ENCODE peak calls at places on chromosomes 7 and 10, in eight cellular contexts. One of them, this sample, is unnamed.

GRCh38 chr7:135147341-135147898 is 452 bp upstream of the TMEM140 start:
- DNase-seq in dorsolateral prefrontal cortex: no peak
- DNase-seq in tibial nerve: no peak
- DNase-seq in lung: no peak
- DNase-seq in Peyer's patch: no peak
- DNase-seq in Caco-2: no peak
- DNase-seq in nephron progenitor cell: no peak
- DNase-seq in CD4-positive, alpha-beta T cell: no peak
- DNase-seq in this sample: no peak

GRCh38 chr7:151560243-151560642 is 40.5 kb upstream of the RHEB start:
- DNase-seq in dorsolateral prefrontal cortex: no peak
- DNase-seq in tibial nerve: no peak
- DNase-seq in lung: no peak
- DNase-seq in Peyer's patch: no peak
- DNase-seq in Caco-2: no peak
- DNase-seq in nephron progenitor cell: no peak
- DNase-seq in CD4-positive, alpha-beta T cell: no peak
- DNase-seq in this sample: no peak

GRCh38 chr7:36300696-36301350 is 88.8 kb upstream of the ANLN start:
- DNase-seq in dorsolateral prefrontal cortex: no peak
- DNase-seq in tibial nerve: no peak
- DNase-seq in lung: no peak
- DNase-seq in Peyer's patch: no peak
- DNase-seq in Caco-2: no peak
- DNase-seq in nephron progenitor cell: no peak
- DNase-seq in CD4-positive, alpha-beta T cell: no peak
- DNase-seq in this sample: no peak

GRCh38 chr10:70575486-70575873 is 27.1 kb downstream of the PRF1 start:
- DNase-seq in dorsolateral prefrontal cortex: no peak
- DNase-seq in tibial nerve: no peak
- DNase-seq in lung: no peak
- DNase-seq in Peyer's patch: no peak
- DNase-seq in Caco-2: no peak
- DNase-seq in nephron progenitor cell: no peak
- DNase-seq in CD4-positive, alpha-beta T cell: no peak
- DNase-seq in this sample: no peak

GRCh38 chr10:4765428-4765827 is 60.6 kb upstream of the AKR1E2 start:
- DNase-seq in dorsolateral prefrontal cortex: no peak
- DNase-seq in tibial nerve: no peak
- DNase-seq in lung: no peak
- DNase-seq in Peyer's patch: no peak
- DNase-seq in Caco-2: no peak
- DNase-seq in nephron progenitor cell: no peak
- DNase-seq in CD4-positive, alpha-beta T cell: no peak
- DNase-seq in this sample: no peak

GRCh38 chr10:129966831-129967578 is 2.9 kb upstream of the EBF3 start:
- DNase-seq in dorsolateral prefrontal cortex: no peak
- DNase-seq in tibial nerve: no peak
- DNase-seq in lung: no peak
- DNase-seq in Peyer's patch: no peak
- DNase-seq in Caco-2: no peak
- DNase-seq in nephron progenitor cell: peak; percentile 50
- DNase-seq in CD4-positive, alpha-beta T cell: no peak
- DNase-seq in this sample: no peak

GRCh38 chr7:101251871-101252659 is 7.2 kb upstream of the FIS1 start:
- DNase-seq in dorsolateral prefrontal cortex: peak; percentile 96
- DNase-seq in tibial nerve: peak; percentile 93
- DNase-seq in lung: peak; percentile 97
- DNase-seq in Peyer's patch: peak; percentile 96
- DNase-seq in Caco-2: peak; percentile 99
- DNase-seq in nephron progenitor cell: peak; percentile 99
- DNase-seq in CD4-positive, alpha-beta T cell: peak; percentile 99
- DNase-seq in this sample: peak; percentile 98

GRCh38 chr7:40151504-40151903 is 16.7 kb downstream of the SUGCT start:
- DNase-seq in dorsolateral prefrontal cortex: no peak
- DNase-seq in tibial nerve: no peak
- DNase-seq in lung: no peak
- DNase-seq in Peyer's patch: no peak
- DNase-seq in Caco-2: no peak
- DNase-seq in nephron progenitor cell: no peak
- DNase-seq in CD4-positive, alpha-beta T cell: no peak
- DNase-seq in this sample: no peak

GRCh38 chr10:49404321-49404878 is 8.5 kb upstream of the DRGX start:
- DNase-seq in dorsolateral prefrontal cortex: no peak
- DNase-seq in tibial nerve: no peak
- DNase-seq in lung: no peak
- DNase-seq in Peyer's patch: no peak
- DNase-seq in Caco-2: no peak
- DNase-seq in nephron progenitor cell: no peak
- DNase-seq in CD4-positive, alpha-beta T cell: no peak
- DNase-seq in this sample: no peak

GRCh38 chr7:121513105-121513504 is 117.0 kb upstream of the FAM3C start:
- DNase-seq in dorsolateral prefrontal cortex: no peak
- DNase-seq in tibial nerve: no peak
- DNase-seq in lung: no peak
- DNase-seq in Peyer's patch: no peak
- DNase-seq in Caco-2: no peak
- DNase-seq in nephron progenitor cell: no peak
- DNase-seq in CD4-positive, alpha-beta T cell: no peak
- DNase-seq in this sample: no peak

GRCh38 chr7:121510858-121511482 is 114.9 kb upstream of the FAM3C start:
- DNase-seq in dorsolateral prefrontal cortex: no peak
- DNase-seq in tibial nerve: no peak
- DNase-seq in lung: no peak
- DNase-seq in Peyer's patch: no peak
- DNase-seq in Caco-2: no peak
- DNase-seq in nephron progenitor cell: no peak
- DNase-seq in CD4-positive, alpha-beta T cell: no peak
- DNase-seq in this sample: no peak

GRCh38 chr7:121515651-121516401 is 119.7 kb upstream of the FAM3C start:
- DNase-seq in dorsolateral prefrontal cortex: no peak
- DNase-seq in tibial nerve: no peak
- DNase-seq in lung: no peak
- DNase-seq in Peyer's patch: no peak
- DNase-seq in Caco-2: no peak
- DNase-seq in nephron progenitor cell: no peak
- DNase-seq in CD4-positive, alpha-beta T cell: no peak
- DNase-seq in this sample: no peak

GRCh38 chr7:121516791-121517305 is 120.7 kb upstream of the FAM3C start:
- DNase-seq in dorsolateral prefrontal cortex: no peak
- DNase-seq in tibial nerve: no peak
- DNase-seq in lung: no peak
- DNase-seq in Peyer's patch: no peak
- DNase-seq in Caco-2: no peak
- DNase-seq in nephron progenitor cell: no peak
- DNase-seq in CD4-positive, alpha-beta T cell: no peak
- DNase-seq in this sample: no peak

DNA sequence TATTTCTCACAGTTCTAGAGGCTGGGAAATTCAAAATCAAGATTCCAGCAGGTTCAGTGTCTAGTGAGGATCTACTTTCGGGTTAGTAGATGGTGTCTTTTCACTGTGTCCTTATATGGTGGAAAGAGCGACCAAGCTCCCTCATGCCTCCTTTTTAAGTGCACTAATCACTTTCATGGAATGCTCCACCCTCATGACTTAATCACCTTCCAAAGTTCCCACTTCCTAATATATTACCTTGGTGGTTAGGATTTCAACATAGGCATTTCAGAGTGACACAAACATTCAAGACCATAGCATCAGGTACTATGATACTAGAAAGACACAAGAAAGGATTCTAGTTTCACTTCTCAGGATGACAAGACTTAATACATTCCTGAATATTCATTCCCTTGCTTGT is 119.1 kb upstream of the FAM3C start:
- DNase-seq in dorsolateral prefrontal cortex: no peak
- DNase-seq in tibial nerve: no peak
- DNase-seq in lung: no peak
- DNase-seq in Peyer's patch: no peak
- DNase-seq in Caco-2: no peak
- DNase-seq in nephron progenitor cell: no peak
- DNase-seq in CD4-positive, alpha-beta T cell: no peak
- DNase-seq in this sample: no peak
- TF ChIP-seq CTCF in dorsolateral prefrontal cortex: no peak
- TF ChIP-seq CTCF in tibial nerve: no peak
- TF ChIP-seq CTCF in lung: no peak
- TF ChIP-seq CTCF in Peyer's patch: no peak
- TF ChIP-seq CTCF in Caco-2: no peak
- TF ChIP-seq CTCF in nephron progenitor cell: no peak
- TF ChIP-seq CTCF in CD4-positive, alpha-beta T cell: no peak
- TF ChIP-seq CTCF in this sample: no peak

GRCh38 chr10:34078017-34078416 is 737.1 kb downstream of the PARD3 start:
- DNase-seq in dorsolateral prefrontal cortex: no peak
- DNase-seq in tibial nerve: no peak
- DNase-seq in lung: no peak
- DNase-seq in Peyer's patch: no peak
- DNase-seq in Caco-2: no peak
- DNase-seq in nephron progenitor cell: no peak
- DNase-seq in CD4-positive, alpha-beta T cell: no peak
- DNase-seq in this sample: no peak

GRCh38 chr10:34080485-34081346 is 734.4 kb downstream of the PARD3 start:
- DNase-seq in dorsolateral prefrontal cortex: no peak
- DNase-seq in tibial nerve: no peak
- DNase-seq in lung: peak; percentile 37
- DNase-seq in Peyer's patch: no peak
- DNase-seq in Caco-2: no peak
- DNase-seq in nephron progenitor cell: no peak
- DNase-seq in CD4-positive, alpha-beta T cell: no peak
- DNase-seq in this sample: no peak

GRCh38 chr10:34081347-34081743 is 733.8 kb downstream of the PARD3 start:
- DNase-seq in dorsolateral prefrontal cortex: no peak
- DNase-seq in tibial nerve: no peak
- DNase-seq in lung: peak; percentile 22
- DNase-seq in Peyer's patch: no peak
- DNase-seq in Caco-2: no peak
- DNase-seq in nephron progenitor cell: no peak
- DNase-seq in CD4-positive, alpha-beta T cell: no peak
- DNase-seq in this sample: no peak

GRCh38 chr10:34078798-34079470 is 736.2 kb downstream of the PARD3 start:
- DNase-seq in dorsolateral prefrontal cortex: peak; percentile 12
- DNase-seq in tibial nerve: no peak
- DNase-seq in lung: peak; percentile 38
- DNase-seq in Peyer's patch: no peak
- DNase-seq in Caco-2: no peak
- DNase-seq in nephron progenitor cell: no peak
- DNase-seq in CD4-positive, alpha-beta T cell: no peak
- DNase-seq in this sample: no peak

DNA sequence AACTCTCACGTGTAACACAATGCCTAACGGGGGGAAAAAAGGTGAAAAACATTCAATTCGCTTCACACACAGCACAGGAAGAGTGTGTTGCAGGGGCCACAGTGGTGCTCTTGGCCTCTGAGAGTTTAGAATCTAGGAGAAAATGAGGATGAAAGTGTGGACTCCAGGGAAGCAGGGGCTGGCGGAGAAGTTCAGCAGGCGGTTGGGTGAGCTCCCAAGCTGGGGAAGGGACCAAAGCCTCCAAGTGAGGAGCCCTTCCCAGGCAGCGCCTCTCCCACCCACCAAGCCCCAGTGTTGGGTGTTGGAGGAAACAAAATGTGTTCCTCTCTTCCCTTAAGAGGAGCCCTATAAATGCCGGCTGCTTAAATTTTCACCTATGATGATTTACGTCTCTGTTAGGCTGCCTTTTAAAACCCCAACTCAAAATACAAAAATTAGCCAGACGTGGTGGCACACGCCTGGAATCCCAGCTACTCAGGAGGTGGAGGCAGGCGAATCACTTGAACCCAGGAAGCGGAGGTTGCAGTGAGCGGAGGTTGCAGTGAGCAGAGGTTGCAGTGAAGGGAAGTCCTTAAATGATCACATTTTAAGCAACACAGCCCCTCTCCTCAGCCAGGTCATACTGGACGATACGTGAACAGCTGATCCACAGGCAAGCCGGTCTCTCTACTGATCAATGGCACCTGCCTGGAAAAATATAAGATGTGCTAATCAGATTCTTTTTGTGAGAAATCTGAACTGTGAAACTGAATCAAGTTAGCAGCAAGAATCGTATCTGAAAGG is 735.2 kb downstream of the PARD3 start:
- DNase-seq in dorsolateral prefrontal cortex: no peak
- DNase-seq in tibial nerve: no peak
- DNase-seq in lung: peak; percentile 25
- DNase-seq in Peyer's patch: no peak
- DNase-seq in Caco-2: no peak
- DNase-seq in nephron progenitor cell: no peak
- DNase-seq in CD4-positive, alpha-beta T cell: no peak
- DNase-seq in this sample: no peak
- TF ChIP-seq CTCF in dorsolateral prefrontal cortex: no peak
- TF ChIP-seq CTCF in tibial nerve: no peak
- TF ChIP-seq CTCF in lung: no peak
- TF ChIP-seq CTCF in Peyer's patch: no peak
- TF ChIP-seq CTCF in Caco-2: no peak
- TF ChIP-seq CTCF in nephron progenitor cell: no peak
- TF ChIP-seq CTCF in CD4-positive, alpha-beta T cell: no peak
- TF ChIP-seq CTCF in this sample: no peak

GRCh38 chr10:119355930-119356329 is 148.6 kb downstream of the GRK5 start:
- DNase-seq in dorsolateral prefrontal cortex: no peak
- DNase-seq in tibial nerve: no peak
- DNase-seq in lung: no peak
- DNase-seq in Peyer's patch: no peak
- DNase-seq in Caco-2: peak; percentile 13
- DNase-seq in nephron progenitor cell: no peak
- DNase-seq in CD4-positive, alpha-beta T cell: no peak
- DNase-seq in this sample: no peak
- TF ChIP-seq CTCF in dorsolateral prefrontal cortex: no peak
- TF ChIP-seq CTCF in tibial nerve: no peak
- TF ChIP-seq CTCF in lung: no peak
- TF ChIP-seq CTCF in Peyer's patch: peak; percentile 10
- TF ChIP-seq CTCF in Caco-2: peak; percentile 2
- TF ChIP-seq CTCF in nephron progenitor cell: peak; percentile 25
- TF ChIP-seq CTCF in CD4-positive, alpha-beta T cell: peak; percentile 14
- TF ChIP-seq CTCF in this sample: no peak

GRCh38 chr7:38686888-38687287 is 55.7 kb upstream of the AMPH start:
- DNase-seq in dorsolateral prefrontal cortex: no peak
- DNase-seq in tibial nerve: no peak
- DNase-seq in lung: no peak
- DNase-seq in Peyer's patch: no peak
- DNase-seq in Caco-2: no peak
- DNase-seq in nephron progenitor cell: no peak
- DNase-seq in CD4-positive, alpha-beta T cell: no peak
- DNase-seq in this sample: no peak
- TF ChIP-seq CTCF in dorsolateral prefrontal cortex: no peak
- TF ChIP-seq CTCF in tibial nerve: no peak
- TF ChIP-seq CTCF in lung: no peak
- TF ChIP-seq CTCF in Peyer's patch: no peak
- TF ChIP-seq CTCF in Caco-2: no peak
- TF ChIP-seq CTCF in nephron progenitor cell: no peak
- TF ChIP-seq CTCF in CD4-positive, alpha-beta T cell: no peak
- TF ChIP-seq CTCF in this sample: no peak